ENCODE peak calls at places on chromosomes 1 and 21, in five cellular contexts. J, W, H, Q and Z are unnamed samples.

GRCh38 chr21:36706951-36707762 is 8.2 kb downstream of the SIM2 start:
- DNase-seq in J (no peak), W (no peak), H (peak), Q (no peak), Z (no peak)

GRCh38 chr1:147579532-147580199 is 38.4 kb downstream of the BCL9 start:
- DNase-seq in J (no peak), W (no peak), H (peak), Q (peak), Z (no peak)

GRCh38 chr1:17441265-17441992 is 2.0 kb upstream of the RCC2 start:
- DNase-seq in J (no peak), W (no peak), H (peak), Q (peak), Z (no peak)

GRCh38 chr1:27557596-27558340 is 46.2 kb downstream of the AHDC1 start:
- DNase-seq in J (no peak), W (no peak), H (peak), Q (peak), Z (no peak)

GRCh38 chr1:88327391-88328267 is 356.4 kb upstream of the PKN2 start:
- DNase-seq in J (no peak), W (no peak), H (peak), Q (peak), Z (no peak)

GRCh38 chr1:68121536-68121935 is 71.1 kb upstream of the DIRAS3 start:
- DNase-seq in J (no peak), W (no peak), H (peak), Q (peak), Z (no peak)

GRCh38 chr1:10643607-10644306 is 152.7 kb downstream of the CASZ1 start:
- DNase-seq in J (no peak), W (no peak), H (no peak), Q (no peak), Z (no peak)

GRCh38 chr1:219324629-219325367 is 151.1 kb downstream of the LYPLAL1 start:
- DNase-seq in J (no peak), W (no peak), H (peak), Q (peak), Z (no peak)

GRCh38 chr1:151720974-151721787 is at the start of gene RIIAD1:
- DNase-seq in J (peak), W (peak), H (peak), Q (peak), Z (peak)

GRCh38 chr1:229225331-229225782 is 45.6 kb upstream of the RAB4A start:
- DNase-seq in J (no peak), W (no peak), H (no peak), Q (no peak), Z (no peak)

GRCh38 chr1:16498573-16499359 is 15.3 kb downstream of the RNU1-1 start:
- DNase-seq in J (peak), W (peak), H (peak), Q (peak), Z (peak)